ENCODE peak calls at places on chromosomes 12 and 14, in ten cellular contexts. H is activated T-helper 9 cell treated with anti-CD3 and anti-CD28 coated beads, Interleukin-2, amount 50 U/mL, for 16 hours; R is ELR; U is neuronal stem cell; W is activated CD4-positive, alpha-beta T cell treated with anti-CD3 and anti-CD28 coated beads for 1 hour; J is aorta; T is EL; F is fibroblast of pulmonary artery; Q is D341Med; L is fibroblast of mammary gland. Z is an unnamed sample.
A peak's percentile ranks its signal among the peaks of the same experiment; 100 is the strongest.

GRCh38 chr12:54040648-54041047 is 7.8 kb downstream of the HOXC5 start:
- DNase-seq in H (no peak), R (no peak), U (no peak), W (no peak), J (no peak), T (no peak), F (no peak), Q (no peak), L (no peak), Z (no peak)

GRCh38 chr12:80935076-80935475 is 2.7 kb downstream of the LIN7A start:
- DNase-seq in H (no peak), R (no peak), U (no peak), W (no peak), J (no peak), T (no peak), F (no peak), Q (no peak), L (no peak), Z (no peak)

GRCh38 chr12:11885261-11886038 is 185.3 kb upstream of the BCL2L14 start:
- DNase-seq in H (no peak), R (peak; percentile 73), U (no peak), W (no peak), J (no peak), T (peak; percentile 85), F (peak; percentile 81), Q (no peak), L (peak; percentile 31), Z (no peak)

GRCh38 chr14:104795781-104796681 is 483 bp upstream of the AKT1 start:
- DNase-seq in H (peak; percentile 47), R (peak; percentile 71), U (no peak), W (peak; percentile 46), J (peak; percentile 74), T (peak; percentile 60), F (peak; percentile 27), Q (peak; percentile 94), L (no peak), Z (peak; percentile 70)

GRCh38 chr12:114134922-114135321 is 168.8 kb upstream of the RBM19 start:
- DNase-seq in H (no peak), R (no peak), U (no peak), W (no peak), J (no peak), T (no peak), F (no peak), Q (no peak), L (no peak), Z (no peak)

GRCh38 chr12:92244036-92244435 is 98.4 kb upstream of the BTG1 start:
- DNase-seq in H (no peak), R (no peak), U (no peak), W (no peak), J (no peak), T (no peak), F (peak; percentile 68), Q (no peak), L (peak; percentile 82), Z (no peak)

GRCh38 chr12:107441906-107442305 is 243.7 kb upstream of the PWP1 start:
- DNase-seq in H (no peak), R (no peak), U (no peak), W (no peak), J (no peak), T (peak; percentile 18), F (peak; percentile 33), Q (no peak), L (peak; percentile 31), Z (no peak)

GRCh38 chr14:103067231-103067954 is 10.0 kb upstream of the CDC42BPB start:
- DNase-seq in H (no peak), R (peak; percentile 65), U (no peak), W (no peak), J (peak; percentile 46), T (peak; percentile 57), F (peak; percentile 62), Q (no peak), L (peak; percentile 80), Z (peak; percentile 55)

GRCh38 chr14:73782623-73783022 is 68.4 kb upstream of the PNMA1 start:
- DNase-seq in H (no peak), R (no peak), U (no peak), W (no peak), J (no peak), T (no peak), F (no peak), Q (no peak), L (no peak), Z (no peak)

GRCh38 chr12:19230896-19231295 is 101.4 kb downstream of the PLEKHA5 start:
- DNase-seq in H (no peak), R (no peak), U (no peak), W (no peak), J (no peak), T (no peak), F (no peak), Q (no peak), L (no peak), Z (no peak)

GRCh38 chr14:32934891-32935633 is 3.6 kb upstream of the NPAS3 start:
- DNase-seq in H (no peak), R (no peak), U (no peak), W (no peak), J (no peak), T (no peak), F (no peak), Q (no peak), L (no peak), Z (no peak)

GRCh38 chr12:116601933-116602809 is 43.0 kb downstream of the MAP1LC3B2 start:
- DNase-seq in H (no peak), R (no peak), U (no peak), W (no peak), J (no peak), T (no peak), F (peak; percentile 46), Q (no peak), L (peak; percentile 77), Z (no peak)

GRCh38 chr12:123532021-123532420 is 1.5 kb downstream of the RILPL1 start:
- DNase-seq in H (no peak), R (peak; percentile 48), U (no peak), W (no peak), J (peak; percentile 60), T (peak; percentile 28), F (peak; percentile 50), Q (no peak), L (peak; percentile 36), Z (no peak)

GRCh38 chr12:47551426-47551851 is 154.4 kb downstream of the RPAP3 start:
- DNase-seq in H (no peak), R (peak; percentile 71), U (no peak), W (no peak), J (no peak), T (peak; percentile 40), F (peak; percentile 43), Q (no peak), L (peak; percentile 53), Z (no peak)

GRCh38 chr12:53231859-53232640 is at the start of gene RARG:
- DNase-seq in H (peak; percentile 68), R (peak; percentile 65), U (no peak), W (peak; percentile 47), J (peak; percentile 84), T (peak; percentile 78), F (peak; percentile 35), Q (no peak), L (peak; percentile 22), Z (peak; percentile 62)

GRCh38 chr14:61700104-61700886 is 5.0 kb downstream of the HIF1A start:
- DNase-seq in H (no peak), R (no peak), U (no peak), W (no peak), J (no peak), T (no peak), F (peak; percentile 61), Q (no peak), L (no peak), Z (no peak)

GRCh38 chr12:99110866-99111265 is 465.8 kb downstream of the APAF1 start:
- DNase-seq in H (no peak), R (no peak), U (no peak), W (no peak), J (no peak), T (no peak), F (no peak), Q (no peak), L (no peak), Z (no peak)

GRCh38 chr12:130339946-130340345 is 2.3 kb downstream of the PIWIL1 start:
- DNase-seq in H (no peak), R (no peak), U (no peak), W (no peak), J (no peak), T (no peak), F (no peak), Q (no peak), L (no peak), Z (no peak)